ENCODE peak calls at places on chromosomes 11 and 22, in ten cellular contexts. A is thoracic aorta; J is HepG2; E is upper lobe of right lung; L is fibroblast of lung; Q is Calu3; F is astrocyte of the cerebellum; T is A549; X is CD4-positive, alpha-beta T cell; D is AG04450. K is an unnamed sample.

GRCh38 chr11:66739983-66740382 is 11.0 kb upstream of the SPTBN2 start:
- DNase-seq in Q (no peak), D (no peak), X (no peak), A (no peak), F (no peak), T (no peak), J (no peak), E (no peak), L (peak), K (no peak)

GRCh38 chr11:114242032-114242431 is 54.2 kb upstream of the NNMT start:
- DNase-seq in L (no peak), J (no peak), Q (no peak), F (no peak), D (no peak), A (no peak), X (no peak), E (no peak), T (no peak), K (no peak)

GRCh38 chr11:45847908-45848316 is 637 bp downstream of the CRY2 start:
- DNase-seq in D (no peak), J (peak), X (peak), F (no peak), L (peak), T (peak), A (no peak), Q (peak), E (peak), K (peak)

GRCh38 chr22:20015971-20016733 is 471 bp downstream of the ARVCF start:
- DNase-seq in E (peak), Q (peak), D (no peak), T (no peak), A (no peak), X (peak), L (no peak), F (no peak), J (peak), K (peak)

GRCh38 chr11:77705195-77705876 is 67.7 kb upstream of the CLNS1A start:
- DNase-seq in F (no peak), J (peak), Q (peak), L (peak), D (peak), T (peak), X (no peak), A (no peak), E (no peak), K (no peak)

GRCh38 chr22:46673677-46674236 is 53.6 kb downstream of the GRAMD4 start:
- DNase-seq in E (no peak), X (no peak), T (no peak), Q (no peak), A (no peak), D (no peak), L (no peak), J (no peak), F (no peak), K (no peak)

GRCh38 chr22:40058265-40058664 is 63.5 kb downstream of the FAM83F start:
- DNase-seq in L (no peak), X (no peak), Q (no peak), J (no peak), F (no peak), T (no peak), E (no peak), A (no peak), D (no peak), K (no peak)

GRCh38 chr11:61356701-61357100 is 5.0 kb downstream of the CYB561A3 start:
- DNase-seq in F (no peak), Q (no peak), A (no peak), X (no peak), L (no peak), D (no peak), J (no peak), T (no peak), E (no peak), K (no peak)

GRCh38 chr11:134048028-134048427 is 20.8 kb upstream of the JAM3 start:
- DNase-seq in Q (no peak), J (no peak), L (no peak), X (no peak), F (no peak), T (no peak), A (no peak), D (no peak), E (peak), K (no peak)

GRCh38 chr11:122069946-122070345 is 46.1 kb downstream of the BLID start:
- DNase-seq in T (no peak), L (peak), F (peak), D (peak), J (peak), X (no peak), Q (peak), E (no peak), A (peak), K (no peak)

GRCh38 chr11:77690649-77691048 is 53.1 kb upstream of the CLNS1A start:
- DNase-seq in F (no peak), X (no peak), E (no peak), D (no peak), T (no peak), A (no peak), L (no peak), Q (no peak), J (no peak), K (no peak)

GRCh38 chr22:24134090-24134846 is 47.0 kb upstream of the SUSD2 start:
- DNase-seq in L (peak), X (peak), T (no peak), A (no peak), Q (no peak), F (no peak), J (no peak), E (peak), D (no peak), K (no peak)

GRCh38 chr11:196786-197731 is 4.2 kb downstream of the SCGB1C1 start:
- DNase-seq in F (no peak), J (no peak), X (no peak), D (no peak), T (no peak), A (no peak), Q (no peak), E (peak), L (no peak), K (no peak)

GRCh38 chr11:20337526-20338154 is 25.9 kb upstream of the HTATIP2 start:
- DNase-seq in X (no peak), D (no peak), E (no peak), L (peak), J (peak), Q (peak), A (no peak), F (peak), T (peak), K (no peak)

GRCh38 chr11:73267122-73267846 is 4.9 kb upstream of the P2RY6 start:
- DNase-seq in Q (no peak), E (no peak), X (no peak), J (no peak), L (no peak), T (no peak), A (no peak), D (no peak), F (no peak), K (no peak)

GRCh38 chr11:14065153-14065552 is 102.6 kb downstream of the SPON1 start:
- DNase-seq in X (no peak), T (no peak), D (no peak), Q (no peak), E (peak), J (no peak), F (no peak), L (no peak), A (no peak), K (no peak)

GRCh38 chr22:36860017-36860416 is 789 bp upstream of the NCF4 start:
- DNase-seq in A (no peak), L (no peak), D (no peak), Q (no peak), T (no peak), X (no peak), E (no peak), F (no peak), J (no peak), K (no peak)

GRCh38 chr11:94757037-94757681 is 11.0 kb upstream of the AMOTL1 start:
- DNase-seq in E (no peak), A (no peak), X (no peak), D (no peak), J (no peak), T (no peak), Q (no peak), F (no peak), L (no peak), K (no peak)

GRCh38 chr22:28826921-28827320 is 26.6 kb upstream of the XBP1 start:
- DNase-seq in J (no peak), E (no peak), X (no peak), A (no peak), T (no peak), F (no peak), Q (no peak), L (no peak), D (no peak), K (no peak)

GRCh38 chr11:84993386-84993785 is 633.8 kb downstream of the DLG2 start:
- DNase-seq in J (peak), E (no peak), T (no peak), D (no peak), A (no peak), L (peak), Q (peak), X (no peak), F (no peak), K (no peak)

GRCh38 chr11:65445604-65446445 is 23.2 kb downstream of the NEAT1 start:
- DNase-seq in J (no peak), L (peak), T (no peak), A (no peak), Q (no peak), X (no peak), E (no peak), F (no peak), D (no peak), K (no peak)

GRCh38 chr11:61890536-61891330 is 612 bp downstream of the FADS3 start:
- DNase-seq in D (no peak), X (peak), A (peak), E (peak), L (peak), T (peak), J (peak), Q (peak), F (peak), K (peak)

GRCh38 chr22:45448431-45448830 is 34.9 kb downstream of the RIBC2 start:
- DNase-seq in D (no peak), X (no peak), T (no peak), J (no peak), A (no peak), L (no peak), F (no peak), Q (no peak), E (no peak), K (no peak)

GRCh38 chr11:37450613-37451012 is 852.6 kb upstream of the RAG2 start:
- DNase-seq in X (no peak), D (no peak), F (no peak), J (no peak), T (no peak), L (peak), Q (no peak), A (no peak), E (no peak), K (peak)

GRCh38 chr11:78061921-78062311 is 1.7 kb upstream of the THRSP start:
- DNase-seq in X (no peak), T (no peak), A (no peak), Q (no peak), F (no peak), L (no peak), E (no peak), D (no peak), J (peak), K (no peak)

GRCh38 chr11:126949066-126949945 is 51.3 kb downstream of the KIRREL3 start:
- DNase-seq in L (peak), D (peak), X (no peak), E (no peak), J (no peak), Q (no peak), F (peak), T (no peak), A (no peak), K (no peak)

DNA sequence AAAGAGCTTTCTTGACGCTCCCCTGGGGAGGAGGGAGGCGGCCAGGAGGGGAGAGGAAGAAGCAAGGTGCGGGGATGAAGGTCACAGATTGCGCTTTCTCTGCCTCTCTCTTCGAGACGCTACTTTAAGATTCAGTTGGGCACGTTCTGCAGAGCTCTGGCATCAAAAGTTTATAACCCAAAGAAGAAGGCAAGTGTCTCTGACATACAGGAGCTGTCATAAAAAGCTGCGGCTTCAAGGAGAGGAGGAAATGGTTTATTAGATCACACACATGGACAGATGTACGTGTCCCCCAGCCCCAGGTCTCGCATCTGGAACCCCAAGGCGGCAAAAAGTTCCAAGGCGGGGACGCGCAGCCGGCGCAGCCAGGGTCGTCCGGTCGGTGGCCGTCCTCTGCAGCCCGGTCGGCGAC is 589.0 kb downstream of the OPCML start:
- DNase-seq in F (no peak), A (no peak), T (no peak), J (no peak), E (no peak), L (peak), Q (no peak), X (no peak), D (no peak), K (no peak)
- TF ChIP-seq CTCF in F (no peak), A (no peak), T (no peak), J (no peak), E (no peak), L (no peak), Q (no peak), X (no peak), D (no peak), K (no peak)

GRCh38 chr11:130369713-130370112 is 55.0 kb upstream of the ZBTB44 start:
- DNase-seq in L (no peak), X (no peak), E (no peak), T (no peak), A (no peak), J (no peak), F (no peak), Q (no peak), D (no peak), K (no peak)

GRCh38 chr11:130369141-130369691 is 54.5 kb upstream of the ZBTB44 start:
- DNase-seq in X (no peak), J (no peak), L (no peak), T (no peak), Q (no peak), D (no peak), A (no peak), F (no peak), E (no peak), K (no peak)

DNA sequence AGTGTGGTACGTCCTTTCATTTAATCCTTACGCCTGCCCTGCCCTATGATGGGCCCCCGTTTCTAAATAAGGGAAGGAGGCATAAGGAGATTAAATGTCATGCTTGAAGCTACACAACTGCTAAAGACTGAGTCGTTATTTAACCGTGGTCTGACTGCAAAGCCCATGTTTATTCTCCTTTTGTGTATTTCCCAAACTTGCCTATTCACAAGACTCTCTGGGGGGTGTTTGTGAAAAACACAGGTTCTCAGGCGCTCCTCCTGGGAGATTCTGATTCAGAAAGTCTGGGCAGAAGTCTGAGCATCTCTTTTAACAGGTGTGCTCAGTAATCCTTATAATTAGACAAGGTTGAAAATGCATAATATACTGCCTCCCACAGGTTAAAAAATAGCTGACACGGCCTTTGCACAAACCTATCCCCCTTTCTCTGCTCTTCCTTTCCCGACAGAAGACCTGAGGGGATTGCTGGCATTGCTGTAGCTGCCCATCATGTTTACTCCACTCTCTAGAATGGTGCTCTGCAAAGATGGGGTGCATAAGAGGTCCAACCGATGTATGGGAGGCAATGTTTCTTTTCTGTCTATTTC is 56.4 kb upstream of the ZBTB44 start:
- DNase-seq in Q (no peak), X (no peak), A (no peak), J (no peak), D (no peak), E (no peak), F (no peak), L (no peak), T (no peak), K (no peak)
- TF ChIP-seq CTCF in Q (no peak), X (no peak), A (no peak), J (peak), D (no peak), E (no peak), F (no peak), L (no peak), T (no peak), K (no peak)

GRCh38 chr22:50532824-50533344 is 3.1 kb upstream of the TYMP start:
- DNase-seq in F (no peak), A (no peak), Q (no peak), E (no peak), T (no peak), L (no peak), J (no peak), D (no peak), X (no peak), K (no peak)

GRCh38 chr22:50530857-50531545 is 1.2 kb upstream of the TYMP start:
- DNase-seq in L (peak), J (peak), Q (peak), E (peak), T (peak), D (no peak), A (no peak), X (peak), F (no peak), K (peak)

GRCh38 chr22:50532353-50532700 is 2.5 kb upstream of the TYMP start:
- DNase-seq in J (no peak), Q (peak), E (peak), L (no peak), T (no peak), X (no peak), F (no peak), A (no peak), D (no peak), K (no peak)

GRCh38 chr22:50530280-50530856 is 556 bp upstream of the TYMP start:
- DNase-seq in E (peak), F (no peak), X (no peak), J (peak), A (no peak), T (peak), Q (no peak), L (peak), D (no peak), K (no peak)

DNA sequence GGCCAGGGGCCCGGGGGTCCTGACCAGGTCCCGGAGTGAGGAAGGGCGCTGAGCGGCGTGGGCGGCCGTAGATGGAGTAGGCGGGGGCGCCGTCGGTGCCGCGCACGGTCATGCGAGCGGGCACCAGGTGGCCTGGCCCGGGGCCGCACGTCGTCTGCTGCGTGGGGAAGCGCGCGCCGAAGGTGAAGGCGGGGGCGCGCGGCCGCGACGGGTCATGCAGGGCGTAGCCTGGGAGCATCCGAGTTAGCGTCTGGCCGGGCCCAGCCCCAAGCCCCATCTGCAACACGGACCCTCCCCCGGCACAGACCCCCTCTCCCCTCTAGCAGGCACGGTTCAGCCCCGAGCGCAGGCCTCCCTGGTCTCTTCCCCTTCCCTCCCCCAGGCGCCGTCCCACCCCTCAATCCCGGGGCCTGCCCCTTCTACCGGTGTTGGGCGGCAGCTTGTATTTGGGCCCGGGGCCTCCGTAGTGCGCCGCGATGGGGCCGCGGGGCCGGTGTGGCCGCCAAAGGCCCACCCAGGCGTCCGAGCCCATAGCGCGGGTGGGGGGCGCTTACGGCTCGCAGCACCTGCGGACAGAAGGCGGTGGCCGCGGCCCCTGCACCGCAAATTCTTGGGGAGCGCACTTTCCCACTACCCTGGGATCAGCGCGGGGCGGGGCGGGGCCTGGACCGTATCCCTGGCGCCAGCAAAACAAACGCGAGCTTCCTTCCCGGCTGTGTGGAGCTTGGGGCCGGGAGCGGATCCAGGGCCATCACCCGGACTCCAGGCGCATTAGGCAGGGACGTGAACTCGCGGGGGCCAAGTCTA is 1.9 kb upstream of the TYMP start:
- DNase-seq in T (no peak), D (no peak), A (no peak), F (no peak), X (peak), J (no peak), Q (peak), E (peak), L (peak), K (peak)
- TF ChIP-seq CTCF in T (no peak), D (no peak), A (no peak), F (no peak), X (no peak), J (no peak), Q (no peak), E (no peak), L (no peak), K (no peak)

GRCh38 chr11:124745270-124745834 is 5.6 kb downstream of the NRGN start:
- DNase-seq in F (no peak), Q (no peak), D (no peak), X (no peak), E (no peak), T (no peak), J (no peak), A (no peak), L (no peak), K (no peak)

GRCh38 chr11:124747406-124748099 is 4.5 kb downstream of the VSIG2 start:
- DNase-seq in J (no peak), A (no peak), L (no peak), F (no peak), Q (no peak), X (no peak), E (no peak), D (no peak), T (no peak), K (no peak)

GRCh38 chr11:124746621-124747243 is 5.3 kb downstream of the VSIG2 start:
- DNase-seq in A (no peak), X (peak), L (peak), J (peak), E (peak), T (peak), Q (peak), F (no peak), D (peak), K (peak)

GRCh38 chr11:124748100-124748418 is 4.0 kb downstream of the VSIG2 start:
- DNase-seq in A (no peak), X (no peak), D (no peak), T (no peak), J (no peak), E (no peak), L (no peak), F (no peak), Q (no peak), K (no peak)

GRCh38 chr11:124745835-124746620 is 6.0 kb downstream of the VSIG2 start:
- DNase-seq in L (no peak), D (no peak), E (no peak), F (no peak), J (no peak), T (peak), A (no peak), X (no peak), Q (no peak), K (no peak)
- TF ChIP-seq CTCF in L (peak), D (peak), E (no peak), F (peak), J (peak), T (peak), A (no peak), X (no peak), Q (no peak), K (no peak)

DNA sequence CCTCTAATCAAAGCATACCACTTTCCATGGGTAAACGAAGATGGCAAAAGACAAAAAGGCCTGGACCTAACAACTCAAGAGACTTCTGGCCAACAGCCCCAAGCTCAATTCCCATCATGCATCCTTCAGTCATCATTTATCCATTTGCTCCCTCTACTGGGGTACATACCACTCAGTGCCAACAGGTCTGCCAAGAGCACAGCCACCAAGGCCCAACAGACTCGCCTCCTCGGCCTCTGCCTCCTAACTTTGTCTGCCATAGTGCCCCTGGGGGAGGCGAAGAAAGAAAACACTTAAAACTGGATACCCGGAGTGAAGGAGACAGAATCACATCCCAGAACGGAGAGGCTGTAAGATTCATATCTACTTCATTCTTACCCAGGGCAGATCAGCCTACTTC is 1.1 kb downstream of the HYOU1 start:
- DNase-seq in J (peak), D (no peak), Q (no peak), L (peak), F (no peak), A (no peak), X (peak), T (peak), E (no peak), K (no peak)
- TF ChIP-seq CTCF in J (peak), D (peak), Q (no peak), L (no peak), F (no peak), A (no peak), X (no peak), T (peak), E (no peak), K (no peak)

GRCh38 chr11:16632295-16633200 is 105.9 kb upstream of the C11orf58 start:
- DNase-seq in F (no peak), X (no peak), Q (peak), D (no peak), L (peak), T (no peak), A (no peak), E (no peak), J (peak), K (no peak)
- TF ChIP-seq CTCF in F (peak), X (no peak), Q (peak), D (peak), L (peak), T (peak), A (no peak), E (no peak), J (peak), K (no peak)